ENCODE peak calls at places on chromosomes 12 and 14, in seven cellular contexts. One of them, this sample, is unnamed.

GRCh38 chr14:40093800-40094199 is 661.6 kb upstream of the FBXO33 start:
- DNase-seq in body of pancreas: no peak
- DNase-seq in MCF 10A: no peak
- DNase-seq in cardiac muscle cell: no peak
- DNase-seq in esophagus squamous epithelium: no peak
- DNase-seq in endothelial cell of umbilical vein: no peak
- DNase-seq in heart left ventricle: no peak
- DNase-seq in this sample: no peak

GRCh38 chr14:23299558-23299957 is 3.1 kb downstream of the PPP1R3E start:
- DNase-seq in body of pancreas: no peak
- DNase-seq in MCF 10A: peak; percentile 55
- DNase-seq in cardiac muscle cell: peak; percentile 58
- DNase-seq in esophagus squamous epithelium: no peak
- DNase-seq in endothelial cell of umbilical vein: peak; percentile 46
- DNase-seq in heart left ventricle: no peak
- DNase-seq in this sample: no peak

GRCh38 chr12:22658214-22658613 is 33.2 kb downstream of the ETNK1 start:
- DNase-seq in body of pancreas: no peak
- DNase-seq in MCF 10A: peak; percentile 56
- DNase-seq in cardiac muscle cell: no peak
- DNase-seq in esophagus squamous epithelium: no peak
- DNase-seq in endothelial cell of umbilical vein: peak; percentile 64
- DNase-seq in heart left ventricle: no peak
- DNase-seq in this sample: no peak

GRCh38 chr12:25053021-25053271 is 104.0 kb upstream of the BCAT1 start:
- DNase-seq in body of pancreas: no peak
- DNase-seq in MCF 10A: no peak
- DNase-seq in cardiac muscle cell: no peak
- DNase-seq in esophagus squamous epithelium: no peak
- DNase-seq in endothelial cell of umbilical vein: no peak
- DNase-seq in heart left ventricle: no peak
- DNase-seq in this sample: no peak

GRCh38 chr12:109951751-109952150 is 44.4 kb downstream of the GIT2 start:
- DNase-seq in body of pancreas: peak; percentile 93
- DNase-seq in MCF 10A: peak; percentile 67
- DNase-seq in cardiac muscle cell: peak; percentile 55
- DNase-seq in esophagus squamous epithelium: no peak
- DNase-seq in endothelial cell of umbilical vein: no peak
- DNase-seq in heart left ventricle: peak; percentile 50
- DNase-seq in this sample: peak; percentile 86

GRCh38 chr12:51415931-51416330 is 8.7 kb upstream of the SLC4A8 start:
- DNase-seq in body of pancreas: no peak
- DNase-seq in MCF 10A: peak; percentile 60
- DNase-seq in cardiac muscle cell: peak; percentile 55
- DNase-seq in esophagus squamous epithelium: no peak
- DNase-seq in endothelial cell of umbilical vein: no peak
- DNase-seq in heart left ventricle: no peak
- DNase-seq in this sample: no peak

GRCh38 chr14:70955543-70956480 is 48.6 kb downstream of the PCNX1 start:
- DNase-seq in body of pancreas: no peak
- DNase-seq in MCF 10A: peak; percentile 57
- DNase-seq in cardiac muscle cell: peak; percentile 45
- DNase-seq in esophagus squamous epithelium: no peak
- DNase-seq in endothelial cell of umbilical vein: peak; percentile 41
- DNase-seq in heart left ventricle: no peak
- DNase-seq in this sample: peak; percentile 17

GRCh38 chr12:106309671-106310313 is 7.3 kb downstream of the TCP11L2 start:
- DNase-seq in body of pancreas: no peak
- DNase-seq in MCF 10A: no peak
- DNase-seq in cardiac muscle cell: no peak
- DNase-seq in esophagus squamous epithelium: no peak
- DNase-seq in endothelial cell of umbilical vein: no peak
- DNase-seq in heart left ventricle: no peak
- DNase-seq in this sample: peak; percentile 47

GRCh38 chr12:49806321-49806813 is 21.8 kb downstream of the NCKAP5L start:
- DNase-seq in body of pancreas: no peak
- DNase-seq in MCF 10A: no peak
- DNase-seq in cardiac muscle cell: no peak
- DNase-seq in esophagus squamous epithelium: no peak
- DNase-seq in endothelial cell of umbilical vein: no peak
- DNase-seq in heart left ventricle: no peak
- DNase-seq in this sample: no peak

GRCh38 chr12:123900898-123901376 is 71.7 kb downstream of the CCDC92 start:
- DNase-seq in body of pancreas: no peak
- DNase-seq in MCF 10A: no peak
- DNase-seq in cardiac muscle cell: peak; percentile 52
- DNase-seq in esophagus squamous epithelium: no peak
- DNase-seq in endothelial cell of umbilical vein: no peak
- DNase-seq in heart left ventricle: no peak
- DNase-seq in this sample: no peak

DNA sequence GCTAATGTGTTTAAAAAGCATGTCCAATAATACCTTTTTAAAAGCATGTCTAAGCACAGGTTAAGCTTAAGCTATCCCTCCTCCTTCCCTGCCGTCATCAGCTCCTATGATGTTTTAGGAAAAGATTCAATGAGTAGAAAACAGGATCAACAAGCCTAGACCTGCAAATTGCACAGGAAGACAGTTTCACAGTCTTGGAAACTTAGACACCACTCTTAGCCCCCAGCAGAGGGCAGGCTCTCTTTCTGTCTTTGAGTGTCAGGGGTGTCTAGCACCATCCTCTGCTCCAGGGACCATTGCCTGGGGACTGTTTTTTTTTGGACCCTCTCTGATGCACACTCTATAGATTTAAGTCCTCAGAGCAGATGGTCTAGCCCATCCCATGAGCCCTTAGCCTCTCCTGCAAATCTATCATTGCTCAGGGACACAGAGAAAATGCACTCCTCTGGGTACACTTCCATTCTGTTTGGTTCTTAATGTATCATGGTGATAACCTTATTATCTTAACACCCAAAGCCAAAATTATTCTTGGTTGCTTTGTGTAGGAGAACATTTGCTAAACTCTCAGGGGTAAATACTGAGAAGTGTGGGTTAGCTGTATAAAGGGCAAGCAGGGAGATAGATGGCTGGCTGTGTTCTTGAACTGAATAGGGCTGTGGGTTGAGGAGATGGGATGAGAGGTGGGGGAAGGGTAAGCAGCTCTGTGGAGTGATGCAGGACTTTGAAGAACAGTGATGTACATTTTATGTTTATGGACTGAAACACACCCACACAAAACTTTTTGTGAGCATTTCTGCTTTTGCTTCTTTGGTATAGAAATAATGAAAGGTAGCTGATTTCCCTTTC is 259.9 kb upstream of the DDHD1 start:
- DNase-seq in body of pancreas: no peak
- DNase-seq in MCF 10A: peak; percentile 64
- DNase-seq in cardiac muscle cell: peak; percentile 24
- DNase-seq in esophagus squamous epithelium: no peak
- DNase-seq in endothelial cell of umbilical vein: peak; percentile 26
- DNase-seq in heart left ventricle: no peak
- DNase-seq in this sample: peak; percentile 4
- TF ChIP-seq CTCF in body of pancreas: no peak
- TF ChIP-seq CTCF in MCF 10A: peak; percentile 36
- TF ChIP-seq CTCF in cardiac muscle cell: peak; percentile 66
- TF ChIP-seq CTCF in esophagus squamous epithelium: peak; percentile 19
- TF ChIP-seq CTCF in endothelial cell of umbilical vein: peak; percentile 44
- TF ChIP-seq CTCF in heart left ventricle: peak; percentile 12
- TF ChIP-seq CTCF in this sample: no peak

GRCh38 chr14:56814468-56815074 is 4.3 kb upstream of the OTX2 start:
- DNase-seq in body of pancreas: no peak
- DNase-seq in MCF 10A: no peak
- DNase-seq in cardiac muscle cell: no peak
- DNase-seq in esophagus squamous epithelium: no peak
- DNase-seq in endothelial cell of umbilical vein: no peak
- DNase-seq in heart left ventricle: no peak
- DNase-seq in this sample: no peak

GRCh38 chr14:56815301-56815700 is 5.0 kb upstream of the OTX2 start:
- DNase-seq in body of pancreas: no peak
- DNase-seq in MCF 10A: no peak
- DNase-seq in cardiac muscle cell: no peak
- DNase-seq in esophagus squamous epithelium: no peak
- DNase-seq in endothelial cell of umbilical vein: no peak
- DNase-seq in heart left ventricle: no peak
- DNase-seq in this sample: no peak

GRCh38 chr14:56817396-56817921 is 7.2 kb upstream of the OTX2 start:
- DNase-seq in body of pancreas: no peak
- DNase-seq in MCF 10A: no peak
- DNase-seq in cardiac muscle cell: no peak
- DNase-seq in esophagus squamous epithelium: no peak
- DNase-seq in endothelial cell of umbilical vein: no peak
- DNase-seq in heart left ventricle: no peak
- DNase-seq in this sample: no peak

GRCh38 chr14:56813143-56813551 is 2.9 kb upstream of the OTX2 start:
- DNase-seq in body of pancreas: no peak
- DNase-seq in MCF 10A: no peak
- DNase-seq in cardiac muscle cell: no peak
- DNase-seq in esophagus squamous epithelium: no peak
- DNase-seq in endothelial cell of umbilical vein: no peak
- DNase-seq in heart left ventricle: no peak
- DNase-seq in this sample: no peak

DNA sequence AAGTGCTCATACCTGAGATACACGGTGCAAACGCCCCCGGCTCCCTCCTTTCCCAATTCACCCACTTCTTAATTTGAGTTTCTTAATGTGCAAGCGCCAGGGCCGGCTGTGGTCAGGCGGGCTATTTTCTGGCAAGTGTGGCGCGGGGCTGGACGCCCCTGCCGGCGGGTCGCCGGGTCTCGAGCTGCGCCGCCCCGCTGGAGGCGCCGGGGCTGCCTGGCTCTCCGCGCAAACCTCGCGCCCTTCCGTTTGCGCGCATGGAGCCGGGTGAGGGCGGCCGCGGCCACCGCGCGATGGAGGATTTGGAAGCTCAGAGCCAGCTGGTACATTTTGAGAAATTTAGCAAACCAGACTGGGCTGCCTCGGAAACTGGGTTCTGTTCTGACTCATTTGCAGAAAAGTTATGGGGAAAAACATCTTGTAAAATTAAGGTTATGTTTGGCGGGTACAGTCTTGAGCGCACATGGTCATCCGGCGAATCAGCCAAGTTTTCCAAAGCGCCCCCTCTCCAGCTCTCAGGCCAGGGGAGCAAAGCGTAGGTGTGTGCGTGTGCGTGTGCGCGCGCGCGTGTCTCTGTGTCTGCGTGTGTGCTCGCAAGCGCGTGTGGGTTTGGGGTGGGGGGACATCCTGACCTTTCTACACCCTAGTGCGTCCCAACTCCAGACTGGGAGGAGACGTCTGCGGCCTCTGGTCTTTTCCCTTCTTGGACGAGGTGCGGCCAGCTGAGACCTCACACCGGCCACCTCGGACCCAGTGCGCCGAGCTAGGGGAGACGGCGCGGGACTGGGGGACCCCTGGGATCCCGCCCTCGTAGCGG is 6.5 kb upstream of the OTX2 start:
- DNase-seq in body of pancreas: no peak
- DNase-seq in MCF 10A: no peak
- DNase-seq in cardiac muscle cell: peak; percentile 59
- DNase-seq in esophagus squamous epithelium: no peak
- DNase-seq in endothelial cell of umbilical vein: no peak
- DNase-seq in heart left ventricle: no peak
- DNase-seq in this sample: no peak
- TF ChIP-seq CTCF in body of pancreas: no peak
- TF ChIP-seq CTCF in MCF 10A: no peak
- TF ChIP-seq CTCF in cardiac muscle cell: no peak
- TF ChIP-seq CTCF in esophagus squamous epithelium: no peak
- TF ChIP-seq CTCF in endothelial cell of umbilical vein: no peak
- TF ChIP-seq CTCF in heart left ventricle: no peak
- TF ChIP-seq CTCF in this sample: no peak

DNA sequence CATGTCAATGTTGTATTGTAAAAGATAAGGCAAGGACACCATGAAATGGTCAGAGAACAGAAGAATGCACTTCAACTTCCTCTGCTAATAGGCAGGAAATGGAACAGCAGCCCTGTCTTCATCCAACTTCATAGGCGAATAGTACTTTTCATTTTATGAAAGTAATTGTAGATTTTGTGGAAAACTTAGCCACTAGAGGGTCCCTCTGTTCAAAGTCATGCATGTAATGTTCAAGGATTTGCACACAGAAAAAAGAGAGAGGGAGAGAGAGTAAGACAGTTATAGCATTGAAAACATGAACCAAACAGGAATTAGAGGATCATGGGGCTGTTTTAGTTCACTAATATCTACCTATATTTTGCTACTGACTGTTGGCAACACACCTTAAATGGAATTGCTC is 172.2 kb downstream of the FLRT2 start:
- DNase-seq in body of pancreas: no peak
- DNase-seq in MCF 10A: no peak
- DNase-seq in cardiac muscle cell: no peak
- DNase-seq in esophagus squamous epithelium: no peak
- DNase-seq in endothelial cell of umbilical vein: no peak
- DNase-seq in heart left ventricle: no peak
- DNase-seq in this sample: no peak
- TF ChIP-seq CTCF in body of pancreas: no peak
- TF ChIP-seq CTCF in MCF 10A: no peak
- TF ChIP-seq CTCF in cardiac muscle cell: no peak
- TF ChIP-seq CTCF in esophagus squamous epithelium: no peak
- TF ChIP-seq CTCF in endothelial cell of umbilical vein: no peak
- TF ChIP-seq CTCF in heart left ventricle: no peak
- TF ChIP-seq CTCF in this sample: no peak

GRCh38 chr12:55446334-55446733 is 2.5 kb downstream of the OR6C2 start:
- DNase-seq in body of pancreas: no peak
- DNase-seq in MCF 10A: no peak
- DNase-seq in cardiac muscle cell: peak; percentile 3
- DNase-seq in esophagus squamous epithelium: no peak
- DNase-seq in endothelial cell of umbilical vein: no peak
- DNase-seq in heart left ventricle: no peak
- DNase-seq in this sample: no peak
- TF ChIP-seq CTCF in body of pancreas: peak; percentile 20
- TF ChIP-seq CTCF in MCF 10A: no peak
- TF ChIP-seq CTCF in cardiac muscle cell: no peak
- TF ChIP-seq CTCF in esophagus squamous epithelium: no peak
- TF ChIP-seq CTCF in endothelial cell of umbilical vein: no peak
- TF ChIP-seq CTCF in heart left ventricle: no peak
- TF ChIP-seq CTCF in this sample: no peak

GRCh38 chr12:115771065-115771464 is 506.4 kb downstream of the MED13L start:
- DNase-seq in body of pancreas: no peak
- DNase-seq in MCF 10A: peak; percentile 26
- DNase-seq in cardiac muscle cell: peak; percentile 56
- DNase-seq in esophagus squamous epithelium: no peak
- DNase-seq in endothelial cell of umbilical vein: no peak
- DNase-seq in heart left ventricle: no peak
- DNase-seq in this sample: no peak
- TF ChIP-seq CTCF in body of pancreas: no peak
- TF ChIP-seq CTCF in MCF 10A: no peak
- TF ChIP-seq CTCF in cardiac muscle cell: no peak
- TF ChIP-seq CTCF in esophagus squamous epithelium: no peak
- TF ChIP-seq CTCF in endothelial cell of umbilical vein: no peak
- TF ChIP-seq CTCF in heart left ventricle: no peak
- TF ChIP-seq CTCF in this sample: no peak

DNA sequence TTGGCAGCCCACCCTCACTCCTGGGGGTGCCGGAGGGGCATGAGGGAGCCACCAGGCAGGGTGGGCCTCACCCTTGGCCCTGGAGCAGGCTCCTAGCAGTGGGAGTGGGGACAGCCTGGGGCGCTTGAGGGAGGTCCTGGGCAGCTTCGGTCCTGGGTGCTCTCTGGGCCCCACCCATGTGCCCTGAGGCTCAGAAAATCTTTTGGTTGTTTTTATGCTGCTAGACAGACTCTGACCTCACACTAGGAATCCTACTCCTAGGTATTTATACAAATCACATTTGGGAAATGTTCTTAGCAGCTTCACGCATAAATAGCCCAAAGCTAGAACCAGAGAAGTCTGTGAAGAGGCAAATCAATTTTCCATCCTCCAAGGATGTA is 10.9 kb upstream of the ULK1 start:
- DNase-seq in body of pancreas: no peak
- DNase-seq in MCF 10A: no peak
- DNase-seq in cardiac muscle cell: no peak
- DNase-seq in esophagus squamous epithelium: no peak
- DNase-seq in endothelial cell of umbilical vein: no peak
- DNase-seq in heart left ventricle: no peak
- DNase-seq in this sample: no peak
- TF ChIP-seq CTCF in body of pancreas: no peak
- TF ChIP-seq CTCF in MCF 10A: no peak
- TF ChIP-seq CTCF in cardiac muscle cell: no peak
- TF ChIP-seq CTCF in esophagus squamous epithelium: no peak
- TF ChIP-seq CTCF in endothelial cell of umbilical vein: no peak
- TF ChIP-seq CTCF in heart left ventricle: no peak
- TF ChIP-seq CTCF in this sample: no peak